ENCODE peak calls at places on chromosome 11, in five cellular contexts. O is GM23338, S is AG04450, Z is coronary artery, Y is uterus. G is an unnamed sample.

GRCh38 chr11:129143335-129143734 is 48.8 kb downstream of the ARHGAP32 start:
- DNase-seq in O (no peak), Y (peak; percentile 63), Z (peak; percentile 90), S (peak; percentile 93), G (peak; percentile 91)

GRCh38 chr11:27699242-27699925 is 871 bp downstream of the BDNF start:
- DNase-seq in S (no peak), O (peak; percentile 72), Y (no peak), Z (no peak), G (peak; percentile 83)

GRCh38 chr11:83249972-83250593 is 36.1 kb downstream of the CCDC90B start:
- DNase-seq in S (peak; percentile 29), Z (no peak), O (peak; percentile 59), Y (no peak), G (no peak)

GRCh38 chr11:40722179-40722795 is 737.2 kb downstream of the LRRC4C start:
- DNase-seq in Z (no peak), Y (no peak), O (peak; percentile 78), S (no peak), G (no peak)

GRCh38 chr11:21636561-21636960 is 556.3 kb upstream of the ANO5 start:
- DNase-seq in S (no peak), Y (no peak), O (no peak), Z (no peak), G (no peak)

GRCh38 chr11:19892387-19892786 is 179.8 kb downstream of the NAV2 start:
- DNase-seq in O (no peak), Z (no peak), S (no peak), Y (no peak), G (no peak)

GRCh38 chr11:40271361-40271760 is 1188.1 kb downstream of the LRRC4C start:
- DNase-seq in O (no peak), S (no peak), Z (no peak), Y (no peak), G (no peak)

GRCh38 chr11:132278801-132279574 is 908.6 kb downstream of the NTM start:
- DNase-seq in Y (no peak), Z (no peak), S (peak; percentile 15), O (peak; percentile 46), G (no peak)

GRCh38 chr11:36233226-36233625 is 56.0 kb downstream of the COMMD9 start:
- DNase-seq in O (no peak), Z (no peak), S (no peak), Y (no peak), G (no peak)

GRCh38 chr11:129573161-129573560 is 197.5 kb downstream of the BARX2 start:
- DNase-seq in S (no peak), Z (no peak), O (no peak), Y (no peak), G (no peak)

GRCh38 chr11:20089796-20090653 is 70.2 kb downstream of the DBX1 start:
- DNase-seq in Z (no peak), S (no peak), Y (no peak), O (peak; percentile 10), G (no peak)

GRCh38 chr11:47033439-47033838 is 96.9 kb downstream of the CSTPP1 start:
- DNase-seq in O (peak; percentile 17), S (no peak), Y (no peak), Z (no peak), G (no peak)

GRCh38 chr11:36469881-36470802 is 39.9 kb downstream of the TRAF6 start:
- DNase-seq in S (no peak), O (no peak), Z (no peak), Y (no peak), G (no peak)

GRCh38 chr11:64251986-64252837 is 882 bp downstream of the PLCB3 start:
- DNase-seq in Z (no peak), Y (peak; percentile 58), O (peak; percentile 66), S (no peak), G (no peak)

DNA sequence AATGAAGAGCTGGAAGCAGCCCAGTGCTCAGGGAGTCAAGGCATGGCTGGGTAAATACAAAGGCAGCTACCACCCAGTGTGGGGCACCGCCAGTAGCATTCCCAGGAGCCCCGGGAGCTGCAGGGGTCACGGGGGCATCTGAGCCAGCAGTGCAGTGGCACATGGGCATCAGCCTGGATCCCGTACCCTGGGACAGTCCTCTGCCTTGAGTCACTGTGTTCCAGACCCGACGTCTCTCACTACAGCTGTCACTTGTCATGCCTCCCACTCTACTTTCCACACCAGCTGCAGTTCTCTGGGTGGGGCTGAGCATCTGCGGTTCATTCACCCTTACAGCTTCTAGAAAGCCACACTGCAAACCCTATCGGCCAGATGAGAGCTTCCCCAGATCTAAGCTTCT is 29.6 kb downstream of the DHCR7 start:
- DNase-seq in O (no peak), S (no peak), Z (no peak), Y (no peak), G (no peak)
- TF ChIP-seq CTCF in O (no peak), S (no peak), Z (no peak), Y (no peak), G (no peak)

GRCh38 chr11:78441956-78442355 is 24.3 kb upstream of the GAB2 start:
- DNase-seq in Z (no peak), O (no peak), S (no peak), Y (no peak), G (no peak)
- TF ChIP-seq CTCF in Z (no peak), O (no peak), S (no peak), Y (no peak), G (no peak)

DNA sequence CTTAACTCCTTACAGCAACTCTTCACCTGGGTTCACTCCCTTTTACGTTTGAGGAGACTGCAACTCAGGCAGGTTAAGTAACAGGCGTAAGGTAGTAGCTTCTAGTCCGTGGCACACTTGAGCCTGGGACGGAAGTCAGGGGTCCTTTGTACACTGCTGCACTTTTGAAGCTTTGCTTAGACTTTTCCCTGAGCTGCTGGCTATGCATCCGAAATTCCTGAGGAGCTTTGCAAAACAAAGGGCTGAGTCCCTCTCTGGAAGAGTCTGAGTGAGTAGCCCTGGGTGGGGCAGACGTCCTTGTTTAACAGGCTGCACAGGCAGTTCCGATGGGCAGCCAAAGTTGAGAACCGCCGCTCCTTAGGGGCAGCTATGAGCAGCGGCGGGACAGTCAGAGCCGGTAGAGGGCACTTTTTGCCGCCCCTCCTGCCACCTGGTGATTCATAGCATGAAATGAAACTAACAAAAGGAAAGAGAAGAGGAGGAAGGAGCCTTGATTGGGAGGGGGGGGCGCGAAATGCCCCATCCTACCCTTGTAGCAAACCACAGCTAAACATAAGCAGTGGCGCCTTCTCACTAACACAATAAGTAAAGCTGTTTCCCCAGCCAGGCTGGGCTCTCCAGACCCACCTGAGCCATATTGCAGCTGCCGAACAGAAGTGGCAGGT is 1.4 kb downstream of the TMEM109 start:
- DNase-seq in O (peak; percentile 85), S (no peak), Y (no peak), Z (no peak), G (no peak)
- TF ChIP-seq CTCF in O (peak; percentile 50), S (peak; percentile 38), Y (peak; percentile 17), Z (no peak), G (peak; percentile 53)

GRCh38 chr11:62831520-62832345 is at the start of gene STX5:
- DNase-seq in O (peak; percentile 100), Y (peak; percentile 100), Z (peak; percentile 99), S (peak; percentile 97), G (peak; percentile 100)
- TF ChIP-seq CTCF in O (no peak), Y (no peak), Z (no peak), S (no peak), G (no peak)

GRCh38 chr11:9060700-9061111 is 30.7 kb downstream of the SCUBE2 start:
- DNase-seq in S (no peak), Y (no peak), Z (no peak), O (peak; percentile 83), G (no peak)
- TF ChIP-seq CTCF in S (peak; percentile 21), Y (no peak), Z (no peak), O (peak; percentile 78), G (no peak)

DNA sequence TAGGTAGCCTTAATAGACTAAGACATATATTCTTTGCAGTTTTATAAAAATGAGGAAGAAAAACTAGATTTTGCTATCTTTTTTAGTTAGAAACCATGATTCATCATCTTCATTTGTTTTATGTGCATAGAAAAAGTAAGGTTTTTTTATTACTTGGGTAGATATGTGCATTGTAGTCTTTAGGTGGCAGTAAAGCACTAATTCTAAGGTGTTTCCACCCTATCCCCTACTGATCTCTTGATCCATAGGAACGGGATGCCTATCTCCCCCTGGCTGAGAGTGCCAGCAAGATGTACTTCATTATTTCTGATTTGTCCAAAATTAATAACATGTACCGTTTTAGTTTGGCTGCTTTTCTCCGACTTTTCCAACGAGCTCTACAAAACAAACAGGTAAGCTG is 148.1 kb downstream of the DYNC2H1 start:
- DNase-seq in O (peak; percentile 60), Z (no peak), Y (no peak), S (no peak), G (no peak)
- TF ChIP-seq CTCF in O (peak; percentile 66), Z (no peak), Y (no peak), S (peak; percentile 59), G (peak; percentile 53)

GRCh38 chr11:13333456-13333957 is 55.9 kb downstream of the BMAL1 start:
- DNase-seq in Y (no peak), Z (no peak), S (no peak), O (no peak), G (no peak)

GRCh38 chr11:13334068-13334785 is 56.6 kb downstream of the BMAL1 start:
- DNase-seq in Y (no peak), O (no peak), Z (no peak), S (no peak), G (no peak)

GRCh38 chr11:13336246-13336873 is 58.8 kb downstream of the BMAL1 start:
- DNase-seq in Y (no peak), S (no peak), O (no peak), Z (no peak), G (no peak)

GRCh38 chr11:13337986-13338436 is 60.4 kb downstream of the BMAL1 start:
- DNase-seq in O (no peak), Y (no peak), S (peak; percentile 32), Z (no peak), G (no peak)

DNA sequence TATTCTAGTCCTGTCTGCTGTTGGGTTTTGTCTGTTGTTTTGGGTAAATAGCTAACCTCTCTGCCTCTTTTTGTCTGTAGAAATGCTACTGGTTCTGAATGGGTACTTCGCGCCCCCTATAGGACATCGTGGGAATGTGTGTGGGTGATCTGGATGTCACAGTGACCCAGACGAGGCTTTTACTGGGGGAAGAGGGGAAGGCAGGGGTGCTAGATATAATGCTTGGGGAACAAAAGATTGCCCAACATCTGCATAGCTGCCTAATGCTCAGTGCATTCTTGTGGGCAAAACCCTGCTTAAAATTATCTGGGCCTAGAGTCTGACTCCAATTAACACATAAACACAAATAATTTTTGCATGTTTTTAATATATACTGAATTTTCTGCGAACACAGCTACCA is 57.7 kb downstream of the BMAL1 start:
- DNase-seq in Z (no peak), S (no peak), O (peak; percentile 85), Y (peak; percentile 58), G (no peak)
- TF ChIP-seq CTCF in Z (peak; percentile 57), S (peak; percentile 86), O (peak; percentile 91), Y (peak; percentile 59), G (peak; percentile 84)